ENCODE peak calls at places on chromosome 13, in four cellular contexts. K, H, M and B are unnamed samples.

GRCh38 chr13:22517544-22517943 is 663.2 kb upstream of the SGCG start:
- DNase-seq in K (no peak), H (no peak), M (no peak), B (no peak)

GRCh38 chr13:23959231-23959862 is 62.0 kb upstream of the C1QTNF9B start:
- DNase-seq in K (no peak), H (peak; percentile 46), M (no peak), B (no peak)

GRCh38 chr13:76285463-76285862 is 600.7 kb downstream of the KCTD12 start:
- DNase-seq in K (no peak), H (no peak), M (no peak), B (no peak)

GRCh38 chr13:75761373-75761772 is 125.2 kb downstream of the LMO7 start:
- DNase-seq in K (no peak), H (no peak), M (no peak), B (no peak)

GRCh38 chr13:45396548-45397095 is 21.6 kb downstream of the SLC25A30 start:
- DNase-seq in K (no peak), H (no peak), M (no peak), B (no peak)

GRCh38 chr13:27339299-27339698 is 68.7 kb downstream of the RASL11A start:
- DNase-seq in K (no peak), H (peak; percentile 44), M (no peak), B (no peak)

GRCh38 chr13:28355822-28356371 is 139.0 kb downstream of the FLT1 start:
- DNase-seq in K (no peak), H (peak; percentile 55), M (no peak), B (no peak)

GRCh38 chr13:36051082-36051481 is 80.1 kb downstream of the DCLK1 start:
- DNase-seq in K (no peak), H (no peak), M (no peak), B (no peak)

GRCh38 chr13:74573654-74574053 is 439.4 kb upstream of the KLF12 start:
- DNase-seq in K (no peak), H (no peak), M (no peak), B (no peak)

GRCh38 chr13:26950546-26950945 is 190.0 kb upstream of the GPR12 start:
- DNase-seq in K (no peak), H (no peak), M (no peak), B (no peak)

GRCh38 chr13:108220042-108220441 is 1.9 kb downstream of the ABHD13 start:
- DNase-seq in K (no peak), H (no peak), M (no peak), B (no peak)

GRCh38 chr13:77876176-77876575 is 42.5 kb downstream of the EDNRB start:
- DNase-seq in K (no peak), H (no peak), M (no peak), B (peak; percentile 79)

GRCh38 chr13:41780736-41781708 is 179.9 kb downstream of the VWA8 start:
- DNase-seq in K (no peak), H (peak; percentile 74), M (no peak), B (peak; percentile 55)

GRCh38 chr13:85347251-85347650 is 452.0 kb downstream of the SLITRK6 start:
- DNase-seq in K (no peak), H (peak; percentile 85), M (no peak), B (no peak)

GRCh38 chr13:95481051-95481775 is 71.3 kb upstream of the CLDN10 start:
- DNase-seq in K (no peak), H (no peak), M (no peak), B (no peak)

GRCh38 chr13:24280722-24281121 is 28.7 kb upstream of the C1QTNF9 start:
- DNase-seq in K (no peak), H (no peak), M (no peak), B (no peak)

GRCh38 chr13:28349371-28349770 is 145.6 kb downstream of the FLT1 start:
- DNase-seq in K (no peak), H (no peak), M (no peak), B (no peak)

GRCh38 chr13:46640843-46641242 is 87.9 kb downstream of the LRCH1 start:
- DNase-seq in K (no peak), H (peak; percentile 35), M (no peak), B (no peak)

GRCh38 chr13:110000534-110001345 is 214.4 kb upstream of the IRS2 start:
- DNase-seq in K (no peak), H (no peak), M (no peak), B (no peak)

GRCh38 chr13:33271759-33272158 is 13.8 kb downstream of the STARD13 start:
- DNase-seq in K (no peak), H (no peak), M (no peak), B (no peak)

GRCh38 chr13:74870865-74871264 is 611.1 kb downstream of the TBC1D4 start:
- DNase-seq in K (no peak), H (no peak), M (no peak), B (no peak)

GRCh38 chr13:23870356-23871146 is 18.6 kb downstream of the MIPEP start:
- DNase-seq in K (no peak), H (no peak), M (no peak), B (no peak)

GRCh38 chr13:24784319-24784718 is 20.4 kb downstream of the RNF17 start:
- DNase-seq in K (no peak), H (no peak), M (no peak), B (no peak)

GRCh38 chr13:71290963-71291937 is 575.8 kb downstream of the DACH1 start:
- DNase-seq in K (no peak), H (no peak), M (no peak), B (peak; percentile 8)

GRCh38 chr13:98565726-98566577 is 11.0 kb downstream of the STK24 start:
- DNase-seq in K (no peak), H (no peak), M (no peak), B (no peak)

GRCh38 chr13:88068975-88069374 is 397.8 kb downstream of the SLITRK5 start:
- DNase-seq in K (no peak), H (no peak), M (no peak), B (no peak)

GRCh38 chr13:79222427-79223205 is 183.4 kb downstream of the RBM26 start:
- DNase-seq in K (no peak), H (no peak), M (no peak), B (no peak)

GRCh38 chr13:41905600-41906254 is 55.2 kb downstream of the VWA8 start:
- DNase-seq in K (no peak), H (peak; percentile 48), M (no peak), B (peak; percentile 30)

GRCh38 chr13:28684257-28684656 is 25.3 kb downstream of the POMP start:
- DNase-seq in K (no peak), H (no peak), M (no peak), B (no peak)

GRCh38 chr13:79062291-79062690 is 343.8 kb downstream of the RBM26 start:
- DNase-seq in K (no peak), H (no peak), M (no peak), B (no peak)

GRCh38 chr13:65724261-65724660 is 1505.9 kb downstream of the PCDH9 start:
- DNase-seq in K (no peak), H (peak; percentile 71), M (no peak), B (no peak)

GRCh38 chr13:21022694-21023325 is 38.6 kb downstream of the LATS2 start:
- DNase-seq in K (no peak), H (no peak), M (no peak), B (no peak)

GRCh38 chr13:111508164-111508870 is 187.9 kb downstream of the TEX29 start:
- DNase-seq in K (no peak), H (no peak), M (no peak), B (no peak)

GRCh38 chr13:111506621-111507020 is 186.2 kb downstream of the TEX29 start:
- DNase-seq in K (no peak), H (no peak), M (peak; percentile 48), B (no peak)

GRCh38 chr13:111503905-111504695 is 183.7 kb downstream of the TEX29 start:
- DNase-seq in K (peak; percentile 46), H (no peak), M (peak; percentile 22), B (no peak)

GRCh38 chr13:111505175-111505777 is 184.8 kb downstream of the TEX29 start:
- DNase-seq in K (no peak), H (no peak), M (peak; percentile 25), B (no peak)

GRCh38 chr13:111506131-111506530 is 185.7 kb downstream of the TEX29 start:
- DNase-seq in K (no peak), H (no peak), M (no peak), B (no peak)
- TF ChIP-seq CTCF in K (no peak), H (no peak), M (no peak), B (no peak)

GRCh38 chr13:60959427-60959826 is 456.2 kb downstream of the PCDH20 start:
- DNase-seq in K (no peak), H (no peak), M (no peak), B (no peak)

DNA sequence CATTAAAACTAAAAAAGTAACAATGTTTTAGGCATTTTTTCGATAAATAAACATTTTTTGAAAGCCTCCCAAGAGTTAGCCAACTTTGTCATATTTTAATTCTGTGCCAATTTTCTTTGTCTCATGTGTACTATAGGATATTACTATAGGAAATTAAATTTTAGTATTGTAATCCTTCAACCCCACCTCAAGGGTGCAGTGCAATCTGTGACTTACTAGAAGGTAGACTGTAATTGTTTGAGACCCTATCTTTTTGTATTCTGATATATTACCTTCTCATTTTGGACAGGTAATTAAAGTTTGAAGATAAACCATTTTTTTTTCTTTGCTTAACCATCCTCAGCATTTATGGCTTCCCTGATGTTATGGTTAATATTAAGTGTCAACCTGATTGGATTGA is 457.8 kb downstream of the PCDH20 start:
- DNase-seq in K (no peak), H (no peak), M (no peak), B (no peak)
- TF ChIP-seq CTCF in K (no peak), H (no peak), M (peak; percentile 15), B (no peak)

DNA sequence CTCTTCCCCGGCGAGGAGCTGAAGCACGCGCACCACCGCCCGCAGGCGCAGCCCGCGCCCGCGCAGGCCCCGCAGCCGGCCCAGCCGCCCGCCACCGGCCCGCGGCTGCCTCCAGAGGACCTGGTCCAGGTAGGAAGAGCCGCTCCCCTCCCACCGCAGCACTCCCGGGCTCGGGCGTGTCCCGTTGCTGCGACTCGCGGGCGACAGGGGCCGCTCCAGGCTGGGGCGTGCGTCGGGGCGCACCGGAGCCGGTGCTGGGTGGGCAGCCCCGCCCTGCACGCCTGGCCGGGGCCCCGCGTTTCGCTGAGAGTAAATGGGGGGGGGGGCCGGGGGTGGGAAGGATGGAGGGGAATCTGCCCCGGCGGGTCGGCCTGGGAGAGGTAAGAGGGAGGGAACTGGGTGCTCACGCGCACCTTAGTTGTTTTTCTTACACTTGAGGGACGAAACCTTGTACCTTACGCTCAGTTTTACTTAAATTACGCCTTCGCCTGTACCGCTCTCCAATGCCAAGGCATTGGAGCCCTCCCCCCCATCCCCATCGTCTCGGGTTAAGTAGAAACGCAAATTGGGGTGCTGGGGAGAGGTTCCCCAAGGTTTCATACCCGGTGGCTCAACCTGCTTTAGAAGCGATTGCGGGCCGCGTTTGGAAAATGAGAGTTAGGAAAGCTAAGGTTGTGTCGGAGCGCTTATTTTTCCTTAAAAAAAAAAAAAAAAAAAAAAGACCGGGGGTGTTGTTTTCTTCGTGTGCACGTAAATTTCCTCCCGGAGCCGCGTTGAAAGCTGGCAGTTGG is 850 bp downstream of the KLF5 start:
- DNase-seq in K (no peak), H (peak; percentile 58), M (no peak), B (no peak)
- TF ChIP-seq CTCF in K (no peak), H (peak; percentile 19), M (peak; percentile 29), B (peak; percentile 22)

DNA sequence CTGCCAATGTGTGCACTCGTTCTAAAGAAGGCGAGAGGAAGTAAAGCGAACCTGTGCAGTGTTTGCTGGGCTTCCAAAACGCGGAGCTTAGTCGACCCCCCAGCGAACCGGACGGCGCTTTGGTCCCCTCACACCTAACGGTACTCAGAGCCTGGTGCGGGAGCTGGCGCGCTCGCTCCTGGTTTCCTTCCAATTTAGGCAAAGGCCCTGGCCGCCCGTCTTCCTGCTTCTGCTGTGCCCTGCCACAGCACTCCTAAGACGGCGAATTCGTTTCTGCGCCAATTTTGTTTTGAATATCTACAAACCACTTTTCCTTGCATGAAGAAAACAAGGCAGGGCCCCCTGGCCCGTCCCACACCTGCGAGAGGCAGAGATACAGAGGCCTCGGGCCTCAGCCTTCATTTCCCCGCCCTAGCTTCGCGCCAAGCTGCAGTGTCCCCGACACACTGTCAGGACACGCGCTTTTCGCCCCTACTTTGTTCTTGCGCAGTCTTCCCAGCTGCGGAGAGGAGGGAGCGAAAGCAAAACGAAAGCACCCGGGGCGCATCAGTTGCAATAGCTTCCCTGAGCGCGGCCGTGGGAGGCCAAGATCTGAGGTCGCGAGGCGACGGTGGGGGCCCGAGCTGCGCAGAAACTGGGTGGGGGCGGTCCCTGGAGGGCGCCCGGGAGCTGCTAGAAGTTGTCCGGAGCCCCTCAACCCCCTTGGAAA is 111.9 kb downstream of the KCNRG start:
- DNase-seq in K (no peak), H (peak; percentile 56), M (peak; percentile 74), B (no peak)
- TF ChIP-seq CTCF in K (no peak), H (no peak), M (peak; percentile 16), B (no peak)